ENCODE peak calls at places on chromosomes 12 and 14, in four cellular contexts. One of them, this sample, is unnamed.

GRCh38 chr14:101821528-101821927 is 60.0 kb downstream of the PPP2R5C start:
- DNase-seq in Karpas-422: no peak
- DNase-seq in CD8-positive, alpha-beta memory T cell: peak
- DNase-seq in uterus: no peak
- DNase-seq in this sample: no peak

GRCh38 chr14:95562892-95563685 is 28.2 kb downstream of the GLRX5 start:
- DNase-seq in Karpas-422: peak
- DNase-seq in uterus: peak
- DNase-seq in CD8-positive, alpha-beta memory T cell: no peak
- DNase-seq in this sample: no peak

GRCh38 chr12:70267550-70267949 is 24.3 kb downstream of the CNOT2 start:
- DNase-seq in Karpas-422: no peak
- DNase-seq in CD8-positive, alpha-beta memory T cell: no peak
- DNase-seq in uterus: no peak
- DNase-seq in this sample: no peak

GRCh38 chr14:104794099-104794498 is 1.4 kb downstream of the AKT1 start:
- DNase-seq in uterus: no peak
- DNase-seq in Karpas-422: no peak
- DNase-seq in CD8-positive, alpha-beta memory T cell: peak
- DNase-seq in this sample: peak

GRCh38 chr14:31360919-31361662 is 59.3 kb downstream of the HEATR5A start:
- DNase-seq in uterus: no peak
- DNase-seq in Karpas-422: no peak
- DNase-seq in CD8-positive, alpha-beta memory T cell: no peak
- DNase-seq in this sample: peak

GRCh38 chr12:124620606-124621295 is 53.3 kb upstream of the NCOR2 start:
- DNase-seq in CD8-positive, alpha-beta memory T cell: no peak
- DNase-seq in uterus: no peak
- DNase-seq in Karpas-422: no peak
- DNase-seq in this sample: peak

GRCh38 chr12:116426391-116427136 is 132.6 kb upstream of the MAP1LC3B2 start:
- DNase-seq in Karpas-422: no peak
- DNase-seq in CD8-positive, alpha-beta memory T cell: no peak
- DNase-seq in uterus: peak
- DNase-seq in this sample: no peak

GRCh38 chr12:109789649-109790048 is 43.5 kb downstream of the TRPV4 start:
- DNase-seq in CD8-positive, alpha-beta memory T cell: no peak
- DNase-seq in uterus: no peak
- DNase-seq in Karpas-422: no peak
- DNase-seq in this sample: no peak

GRCh38 chr12:58939399-58940100 is 19.2 kb upstream of the LRIG3 start:
- DNase-seq in uterus: no peak
- DNase-seq in Karpas-422: no peak
- DNase-seq in CD8-positive, alpha-beta memory T cell: no peak
- DNase-seq in this sample: no peak

GRCh38 chr14:104885973-104886689 is 21.1 kb downstream of the CEP170B start:
- DNase-seq in Karpas-422: no peak
- DNase-seq in CD8-positive, alpha-beta memory T cell: peak
- DNase-seq in uterus: no peak
- DNase-seq in this sample: no peak

GRCh38 chr14:100522616-100523021 is 64.6 kb downstream of the BEGAIN start:
- DNase-seq in uterus: peak
- DNase-seq in CD8-positive, alpha-beta memory T cell: no peak
- DNase-seq in Karpas-422: peak
- DNase-seq in this sample: no peak

GRCh38 chr12:1936406-1937320 is 18.2 kb upstream of the CACNA2D4 start:
- DNase-seq in CD8-positive, alpha-beta memory T cell: no peak
- DNase-seq in uterus: peak
- DNase-seq in Karpas-422: no peak
- DNase-seq in this sample: peak

GRCh38 chr14:81319946-81320345 is 80.2 kb downstream of the STON2 start:
- DNase-seq in uterus: no peak
- DNase-seq in Karpas-422: no peak
- DNase-seq in CD8-positive, alpha-beta memory T cell: no peak
- DNase-seq in this sample: no peak

GRCh38 chr12:26126340-26127284 is 1.8 kb upstream of the BHLHE41 start:
- DNase-seq in CD8-positive, alpha-beta memory T cell: no peak
- DNase-seq in Karpas-422: peak
- DNase-seq in uterus: peak
- DNase-seq in this sample: no peak

GRCh38 chr14:75069811-75070145 is 337 bp downstream of the ZC2HC1C start:
- DNase-seq in Karpas-422: no peak
- DNase-seq in CD8-positive, alpha-beta memory T cell: no peak
- DNase-seq in uterus: no peak
- DNase-seq in this sample: no peak

GRCh38 chr12:98909749-98910148 is 264.7 kb downstream of the APAF1 start:
- DNase-seq in Karpas-422: no peak
- DNase-seq in CD8-positive, alpha-beta memory T cell: no peak
- DNase-seq in uterus: no peak
- DNase-seq in this sample: no peak

GRCh38 chr12:75720807-75721206 is 209.4 kb upstream of the KRR1 start:
- DNase-seq in Karpas-422: no peak
- DNase-seq in uterus: no peak
- DNase-seq in CD8-positive, alpha-beta memory T cell: no peak
- DNase-seq in this sample: peak

GRCh38 chr14:93040443-93040842 is 75.3 kb downstream of the ITPK1 start:
- DNase-seq in Karpas-422: no peak
- DNase-seq in CD8-positive, alpha-beta memory T cell: no peak
- DNase-seq in uterus: no peak
- DNase-seq in this sample: no peak

GRCh38 chr12:70418101-70418500 is 52.0 kb downstream of the KCNMB4 start:
- DNase-seq in Karpas-422: no peak
- DNase-seq in CD8-positive, alpha-beta memory T cell: no peak
- DNase-seq in uterus: no peak
- DNase-seq in this sample: no peak

GRCh38 chr12:104275689-104276088 is 27.9 kb upstream of the EID3 start:
- DNase-seq in Karpas-422: no peak
- DNase-seq in uterus: no peak
- DNase-seq in CD8-positive, alpha-beta memory T cell: no peak
- DNase-seq in this sample: no peak

GRCh38 chr14:71463807-71464206 is 468.4 kb upstream of the RGS6 start:
- DNase-seq in CD8-positive, alpha-beta memory T cell: no peak
- DNase-seq in uterus: no peak
- DNase-seq in Karpas-422: no peak
- DNase-seq in this sample: no peak

GRCh38 chr14:53542692-53543091 is 389.6 kb upstream of the DDHD1 start:
- DNase-seq in CD8-positive, alpha-beta memory T cell: no peak
- DNase-seq in Karpas-422: no peak
- DNase-seq in uterus: no peak
- DNase-seq in this sample: no peak

GRCh38 chr12:69475237-69475984 is 5.2 kb downstream of the FRS2 start:
- DNase-seq in uterus: no peak
- DNase-seq in Karpas-422: no peak
- DNase-seq in CD8-positive, alpha-beta memory T cell: no peak
- DNase-seq in this sample: no peak

GRCh38 chr12:63208956-63209355 is 58.0 kb upstream of the AVPR1A start:
- DNase-seq in CD8-positive, alpha-beta memory T cell: no peak
- DNase-seq in uterus: no peak
- DNase-seq in Karpas-422: no peak
- DNase-seq in this sample: no peak

GRCh38 chr12:26874501-26875296 is 41.7 kb upstream of the ITPR2 start:
- DNase-seq in uterus: no peak
- DNase-seq in Karpas-422: no peak
- DNase-seq in CD8-positive, alpha-beta memory T cell: no peak
- DNase-seq in this sample: no peak

GRCh38 chr14:96479435-96480146 is 22.6 kb upstream of the PAPOLA start:
- DNase-seq in Karpas-422: no peak
- DNase-seq in uterus: no peak
- DNase-seq in CD8-positive, alpha-beta memory T cell: no peak
- DNase-seq in this sample: no peak

GRCh38 chr14:58749066-58749669 is 111.4 kb downstream of the DACT1 start:
- DNase-seq in Karpas-422: peak
- DNase-seq in CD8-positive, alpha-beta memory T cell: no peak
- DNase-seq in uterus: no peak
- DNase-seq in this sample: peak

GRCh38 chr14:58744951-58745350 is 107.2 kb downstream of the DACT1 start:
- DNase-seq in Karpas-422: no peak
- DNase-seq in uterus: no peak
- DNase-seq in CD8-positive, alpha-beta memory T cell: no peak
- DNase-seq in this sample: no peak

GRCh38 chr14:58746701-58747100 is 108.9 kb downstream of the DACT1 start:
- DNase-seq in CD8-positive, alpha-beta memory T cell: no peak
- DNase-seq in uterus: no peak
- DNase-seq in Karpas-422: no peak
- DNase-seq in this sample: no peak

GRCh38 chr14:58746261-58746660 is 108.5 kb downstream of the DACT1 start:
- DNase-seq in CD8-positive, alpha-beta memory T cell: no peak
- DNase-seq in uterus: no peak
- DNase-seq in Karpas-422: no peak
- DNase-seq in this sample: peak

GRCh38 chr14:58747181-58747580 is 109.4 kb downstream of the DACT1 start:
- DNase-seq in uterus: peak
- DNase-seq in CD8-positive, alpha-beta memory T cell: no peak
- DNase-seq in Karpas-422: no peak
- DNase-seq in this sample: no peak
- H3K27ac ChIP-seq in uterus: no peak
- H3K27ac ChIP-seq in CD8-positive, alpha-beta memory T cell: no peak
- H3K27ac ChIP-seq in Karpas-422: no peak
- H3K27ac ChIP-seq in this sample: no peak

GRCh38 chr14:91369628-91370445 is 47.8 kb downstream of the CCDC88C start:
- DNase-seq in Karpas-422: no peak
- DNase-seq in uterus: no peak
- DNase-seq in CD8-positive, alpha-beta memory T cell: no peak
- DNase-seq in this sample: no peak

GRCh38 chr14:91366749-91367148 is 50.9 kb downstream of the CCDC88C start:
- DNase-seq in Karpas-422: peak
- DNase-seq in uterus: no peak
- DNase-seq in CD8-positive, alpha-beta memory T cell: peak
- DNase-seq in this sample: no peak

GRCh38 chr14:91371011-91371989 is 46.3 kb downstream of the CCDC88C start:
- DNase-seq in CD8-positive, alpha-beta memory T cell: no peak
- DNase-seq in uterus: no peak
- DNase-seq in Karpas-422: no peak
- DNase-seq in this sample: no peak

GRCh38 chr14:91367173-91368171 is 50.1 kb downstream of the CCDC88C start:
- DNase-seq in uterus: no peak
- DNase-seq in CD8-positive, alpha-beta memory T cell: peak
- DNase-seq in Karpas-422: peak
- DNase-seq in this sample: peak

DNA sequence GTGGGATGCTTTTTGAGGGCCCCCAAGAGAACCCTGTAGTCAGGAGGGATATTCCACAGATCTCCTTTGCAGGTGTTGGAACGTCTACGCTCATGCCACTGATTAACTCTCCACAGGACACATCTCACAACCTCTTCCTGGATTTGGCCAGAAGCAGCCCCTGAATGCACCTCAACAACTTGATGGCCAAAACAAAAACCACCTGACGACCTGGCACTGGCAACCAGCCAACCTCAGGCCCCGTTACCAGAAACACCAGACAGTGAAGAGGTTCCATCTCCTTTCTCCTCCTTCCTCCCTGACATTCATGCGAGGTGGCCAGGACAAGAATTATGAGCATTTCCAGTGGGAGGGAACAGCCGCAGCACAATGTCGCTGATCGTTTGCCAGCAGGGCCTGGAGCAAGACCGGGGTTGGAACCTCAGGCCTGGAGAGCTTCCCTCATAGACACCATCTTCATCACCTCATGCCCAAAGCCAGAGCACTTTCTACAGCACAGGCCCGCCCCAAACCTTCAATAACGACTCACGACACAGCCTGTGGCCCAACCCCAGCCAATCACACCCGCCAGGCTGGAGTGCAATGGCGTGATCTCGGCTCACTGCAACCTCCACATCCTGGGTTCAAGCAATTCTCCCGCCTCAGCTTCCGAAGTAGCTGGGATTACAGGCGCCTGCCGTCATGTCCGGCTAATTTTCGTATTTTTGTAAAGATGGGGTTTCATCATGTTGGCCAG is 48.8 kb downstream of the CCDC88C start:
- DNase-seq in Karpas-422: peak
- DNase-seq in uterus: no peak
- DNase-seq in CD8-positive, alpha-beta memory T cell: peak
- DNase-seq in this sample: no peak
- H3K27ac ChIP-seq in Karpas-422: no peak
- H3K27ac ChIP-seq in uterus: no peak
- H3K27ac ChIP-seq in CD8-positive, alpha-beta memory T cell: no peak
- H3K27ac ChIP-seq in this sample: no peak

DNA sequence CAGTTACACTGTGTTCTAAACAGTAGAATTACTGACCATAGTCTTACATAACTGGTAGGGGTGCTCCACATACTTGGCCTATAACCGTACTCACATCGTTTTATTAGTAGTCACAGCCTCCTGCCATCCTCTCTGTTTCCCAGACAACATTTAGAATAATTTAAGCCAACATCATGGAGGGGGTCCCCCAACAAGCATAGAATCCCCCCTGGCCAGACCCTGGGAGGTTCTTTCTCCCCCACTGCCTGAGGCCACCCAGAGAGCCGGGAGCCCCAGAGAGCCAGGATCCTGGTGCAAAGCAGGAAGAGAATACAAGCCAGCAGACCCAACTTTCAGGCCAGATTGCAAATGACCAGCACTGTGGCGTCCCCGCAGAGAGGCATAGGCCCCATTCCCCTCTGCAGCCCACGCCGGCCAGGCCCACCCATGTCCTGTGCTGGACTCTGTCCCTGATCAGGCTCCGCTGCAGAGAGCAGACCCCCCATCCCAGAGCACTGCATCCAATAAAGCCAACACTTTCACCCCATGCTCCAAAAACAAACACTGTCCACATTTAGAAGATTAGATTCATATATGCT is 195.2 kb downstream of the NTF3 start:
- DNase-seq in CD8-positive, alpha-beta memory T cell: no peak
- DNase-seq in uterus: no peak
- DNase-seq in Karpas-422: no peak
- DNase-seq in this sample: no peak
- H3K27ac ChIP-seq in CD8-positive, alpha-beta memory T cell: no peak
- H3K27ac ChIP-seq in uterus: no peak
- H3K27ac ChIP-seq in Karpas-422: no peak
- H3K27ac ChIP-seq in this sample: no peak

DNA sequence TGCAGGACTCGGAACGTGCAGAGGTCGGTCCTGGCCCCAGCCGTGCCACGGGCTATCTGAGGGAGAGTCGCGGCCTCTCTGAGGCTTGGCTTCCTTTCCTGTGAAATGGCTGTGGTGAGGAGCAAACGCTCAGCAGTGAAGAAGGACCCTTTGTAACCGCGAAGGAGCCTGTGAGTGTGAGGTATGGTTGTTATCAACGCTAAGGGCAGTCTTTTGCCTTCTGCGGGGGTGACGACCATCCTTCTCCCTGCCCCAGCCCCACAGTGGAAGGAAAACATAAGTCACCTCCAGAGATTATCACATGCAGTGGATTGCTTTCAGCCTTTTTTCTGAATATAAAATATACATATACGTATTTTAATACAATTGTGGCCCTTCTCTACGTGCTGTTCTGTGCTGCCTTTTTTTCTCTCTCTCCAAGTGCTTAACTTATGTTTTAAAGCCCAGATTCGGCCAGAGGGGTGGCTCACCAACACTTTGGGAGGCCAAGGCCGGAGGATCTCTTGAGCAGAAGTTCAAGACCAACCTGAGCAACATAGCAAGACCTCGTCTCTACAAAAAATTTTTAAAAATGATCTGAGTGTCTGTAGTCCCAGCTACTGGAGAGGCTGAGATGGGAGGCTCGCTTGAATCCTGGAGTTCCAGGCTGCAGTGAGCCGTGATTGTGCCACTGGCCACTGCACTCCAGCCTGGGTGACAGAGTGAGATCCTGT is 17.4 kb downstream of the TAMALIN start:
- DNase-seq in Karpas-422: no peak
- DNase-seq in uterus: no peak
- DNase-seq in CD8-positive, alpha-beta memory T cell: no peak
- DNase-seq in this sample: no peak
- H3K27ac ChIP-seq in Karpas-422: no peak
- H3K27ac ChIP-seq in uterus: peak
- H3K27ac ChIP-seq in CD8-positive, alpha-beta memory T cell: no peak
- H3K27ac ChIP-seq in this sample: no peak